ENCODE peak calls at places on chromosome 10, in nine cellular contexts. One of them, this sample, is unnamed.

GRCh38 chr10:44864042-44864436 is 47.1 kb upstream of the TMEM72 start:
- DNase-seq in nephron progenitor cell: no peak
- DNase-seq in WERI-Rb-1: no peak
- DNase-seq in chondrocyte: no peak
- DNase-seq in GM13977: no peak
- DNase-seq in neural crest cell: no peak
- DNase-seq in OCI-LY7: no peak
- DNase-seq in AG09309: no peak
- DNase-seq in A549: no peak
- DNase-seq in this sample: no peak

GRCh38 chr10:43094091-43094484 is 17.2 kb downstream of the RET start:
- DNase-seq in A549: no peak
- DNase-seq in nephron progenitor cell: no peak
- DNase-seq in neural crest cell: no peak
- DNase-seq in GM13977: no peak
- DNase-seq in AG09309: no peak
- DNase-seq in WERI-Rb-1: no peak
- DNase-seq in chondrocyte: no peak
- DNase-seq in OCI-LY7: no peak
- DNase-seq in this sample: no peak

GRCh38 chr10:118692911-118693310 is 61.9 kb downstream of the CACUL1 start:
- DNase-seq in neural crest cell: no peak
- DNase-seq in WERI-Rb-1: no peak
- DNase-seq in chondrocyte: no peak
- DNase-seq in nephron progenitor cell: no peak
- DNase-seq in OCI-LY7: no peak
- DNase-seq in A549: no peak
- DNase-seq in GM13977: no peak
- DNase-seq in AG09309: peak; percentile 90
- DNase-seq in this sample: no peak

GRCh38 chr10:110214380-110214826 is 7.0 kb downstream of the MXI1 start:
- DNase-seq in neural crest cell: no peak
- DNase-seq in OCI-LY7: peak; percentile 40
- DNase-seq in nephron progenitor cell: no peak
- DNase-seq in WERI-Rb-1: no peak
- DNase-seq in A549: no peak
- DNase-seq in AG09309: no peak
- DNase-seq in chondrocyte: no peak
- DNase-seq in GM13977: peak; percentile 51
- DNase-seq in this sample: peak; percentile 56

GRCh38 chr10:117663750-117664149 is 121.2 kb downstream of the EMX2 start:
- DNase-seq in OCI-LY7: no peak
- DNase-seq in GM13977: peak; percentile 76
- DNase-seq in nephron progenitor cell: no peak
- DNase-seq in neural crest cell: no peak
- DNase-seq in WERI-Rb-1: no peak
- DNase-seq in A549: peak; percentile 66
- DNase-seq in chondrocyte: no peak
- DNase-seq in AG09309: peak; percentile 3
- DNase-seq in this sample: peak; percentile 84

GRCh38 chr10:4282496-4282895 is 497.5 kb upstream of the KLF6 start:
- DNase-seq in GM13977: no peak
- DNase-seq in OCI-LY7: no peak
- DNase-seq in AG09309: no peak
- DNase-seq in neural crest cell: no peak
- DNase-seq in chondrocyte: no peak
- DNase-seq in nephron progenitor cell: no peak
- DNase-seq in A549: no peak
- DNase-seq in WERI-Rb-1: no peak
- DNase-seq in this sample: no peak

GRCh38 chr10:124001391-124002260 is 91.8 kb downstream of the CHST15 start:
- DNase-seq in nephron progenitor cell: no peak
- DNase-seq in A549: no peak
- DNase-seq in OCI-LY7: no peak
- DNase-seq in neural crest cell: no peak
- DNase-seq in WERI-Rb-1: peak; percentile 84
- DNase-seq in chondrocyte: peak; percentile 81
- DNase-seq in GM13977: no peak
- DNase-seq in AG09309: no peak
- DNase-seq in this sample: peak; percentile 15

GRCh38 chr10:49710966-49711365 is 31.5 kb downstream of the C10orf53 start:
- DNase-seq in A549: no peak
- DNase-seq in nephron progenitor cell: no peak
- DNase-seq in OCI-LY7: no peak
- DNase-seq in WERI-Rb-1: no peak
- DNase-seq in AG09309: no peak
- DNase-seq in neural crest cell: no peak
- DNase-seq in GM13977: no peak
- DNase-seq in chondrocyte: no peak
- DNase-seq in this sample: no peak

GRCh38 chr10:74071151-74071550 is 73.2 kb downstream of the VCL start:
- DNase-seq in neural crest cell: no peak
- DNase-seq in OCI-LY7: no peak
- DNase-seq in AG09309: peak; percentile 57
- DNase-seq in WERI-Rb-1: no peak
- DNase-seq in nephron progenitor cell: no peak
- DNase-seq in A549: no peak
- DNase-seq in chondrocyte: no peak
- DNase-seq in GM13977: no peak
- DNase-seq in this sample: no peak

GRCh38 chr10:30256084-30256483 is 93.0 kb downstream of the MTPAP start:
- DNase-seq in WERI-Rb-1: no peak
- DNase-seq in nephron progenitor cell: no peak
- DNase-seq in neural crest cell: no peak
- DNase-seq in AG09309: no peak
- DNase-seq in OCI-LY7: no peak
- DNase-seq in A549: no peak
- DNase-seq in GM13977: no peak
- DNase-seq in chondrocyte: no peak
- DNase-seq in this sample: no peak

GRCh38 chr10:35172574-35172973 is 45.9 kb downstream of the CREM start:
- DNase-seq in nephron progenitor cell: no peak
- DNase-seq in WERI-Rb-1: no peak
- DNase-seq in AG09309: no peak
- DNase-seq in neural crest cell: no peak
- DNase-seq in chondrocyte: no peak
- DNase-seq in GM13977: no peak
- DNase-seq in OCI-LY7: no peak
- DNase-seq in A549: no peak
- DNase-seq in this sample: no peak

GRCh38 chr10:122427280-122427679 is 27.2 kb upstream of the ARMS2 start:
- DNase-seq in GM13977: no peak
- DNase-seq in A549: no peak
- DNase-seq in WERI-Rb-1: no peak
- DNase-seq in OCI-LY7: no peak
- DNase-seq in chondrocyte: no peak
- DNase-seq in nephron progenitor cell: no peak
- DNase-seq in neural crest cell: no peak
- DNase-seq in AG09309: no peak
- DNase-seq in this sample: no peak
- TF ChIP-seq CTCF in GM13977: no peak
- TF ChIP-seq CTCF in A549: no peak
- TF ChIP-seq CTCF in WERI-Rb-1: no peak
- TF ChIP-seq CTCF in OCI-LY7: no peak
- TF ChIP-seq CTCF in chondrocyte: no peak
- TF ChIP-seq CTCF in nephron progenitor cell: no peak
- TF ChIP-seq CTCF in neural crest cell: no peak
- TF ChIP-seq CTCF in AG09309: no peak
- TF ChIP-seq CTCF in this sample: no peak

DNA sequence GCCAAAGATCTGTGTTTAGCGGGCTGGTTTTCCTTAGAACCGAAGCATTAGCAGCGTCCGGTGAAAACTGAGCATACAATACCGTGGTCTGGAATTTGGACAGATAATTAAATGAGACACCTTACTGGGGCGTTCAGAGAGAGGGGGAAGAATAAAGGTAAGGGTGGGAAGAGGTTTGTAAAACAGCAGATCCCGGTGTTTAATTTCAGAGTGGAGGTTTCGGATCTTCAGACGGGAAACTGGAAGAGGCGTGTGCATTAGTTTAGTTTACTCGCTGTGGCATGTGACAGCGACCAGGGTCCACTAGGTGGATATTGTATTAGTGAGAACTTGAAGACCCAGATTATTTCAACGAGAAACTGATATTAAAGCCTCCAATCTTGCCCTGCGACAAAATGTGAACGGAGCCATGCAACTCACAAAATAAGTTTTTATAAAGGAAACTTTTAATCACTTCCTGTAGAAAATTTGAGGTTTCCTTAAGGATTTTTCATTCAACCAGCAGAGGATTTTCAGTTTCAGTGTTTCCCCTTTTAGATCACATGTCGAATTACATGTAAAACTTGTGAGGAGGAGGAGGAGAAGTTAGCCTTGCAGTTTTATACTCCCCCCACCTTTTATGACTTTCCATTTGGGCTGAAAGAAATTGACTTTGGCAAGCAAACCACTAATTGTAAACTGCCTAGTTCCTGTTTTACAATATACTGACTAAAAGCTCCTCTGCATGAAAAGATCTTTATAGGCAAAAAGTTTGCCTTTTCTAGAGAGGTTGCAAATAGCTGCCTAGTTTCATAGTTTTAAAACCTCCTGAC is 2.8 kb downstream of the BAMBI start:
- DNase-seq in chondrocyte: no peak
- DNase-seq in GM13977: no peak
- DNase-seq in neural crest cell: no peak
- DNase-seq in A549: peak; percentile 42
- DNase-seq in OCI-LY7: peak; percentile 35
- DNase-seq in WERI-Rb-1: no peak
- DNase-seq in AG09309: peak; percentile 5
- DNase-seq in nephron progenitor cell: no peak
- DNase-seq in this sample: no peak
- TF ChIP-seq CTCF in chondrocyte: peak; percentile 76
- TF ChIP-seq CTCF in GM13977: peak; percentile 26
- TF ChIP-seq CTCF in neural crest cell: peak; percentile 70
- TF ChIP-seq CTCF in A549: peak; percentile 31
- TF ChIP-seq CTCF in OCI-LY7: peak; percentile 46
- TF ChIP-seq CTCF in WERI-Rb-1: no peak
- TF ChIP-seq CTCF in AG09309: peak; percentile 23
- TF ChIP-seq CTCF in nephron progenitor cell: peak; percentile 41
- TF ChIP-seq CTCF in this sample: no peak

DNA sequence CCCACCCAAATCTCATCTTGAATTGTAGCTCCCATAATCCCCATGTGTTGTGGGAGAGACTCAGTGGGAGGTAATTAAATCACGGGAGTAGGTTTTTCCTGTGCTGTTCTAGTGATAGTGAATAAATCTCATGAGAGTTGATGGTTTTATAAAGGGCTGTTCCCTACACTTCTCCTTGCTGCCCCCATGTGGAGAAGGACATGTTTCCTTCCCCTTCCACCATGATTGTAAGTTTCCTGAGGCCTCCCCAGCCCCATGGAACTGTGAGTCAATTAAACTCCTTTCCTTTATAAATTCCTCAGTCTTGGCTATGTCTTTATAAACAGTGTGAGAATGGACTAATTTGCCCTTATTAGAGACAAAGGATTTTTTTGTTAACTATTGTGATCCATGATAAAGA is 48.5 kb upstream of the MKX start:
- DNase-seq in AG09309: no peak
- DNase-seq in WERI-Rb-1: no peak
- DNase-seq in GM13977: no peak
- DNase-seq in OCI-LY7: no peak
- DNase-seq in nephron progenitor cell: peak; percentile 5
- DNase-seq in neural crest cell: no peak
- DNase-seq in A549: peak; percentile 21
- DNase-seq in chondrocyte: no peak
- DNase-seq in this sample: no peak
- TF ChIP-seq CTCF in AG09309: no peak
- TF ChIP-seq CTCF in WERI-Rb-1: no peak
- TF ChIP-seq CTCF in GM13977: no peak
- TF ChIP-seq CTCF in OCI-LY7: peak; percentile 42
- TF ChIP-seq CTCF in nephron progenitor cell: no peak
- TF ChIP-seq CTCF in neural crest cell: peak; percentile 41
- TF ChIP-seq CTCF in A549: peak; percentile 15
- TF ChIP-seq CTCF in chondrocyte: peak; percentile 61
- TF ChIP-seq CTCF in this sample: no peak

GRCh38 chr10:86583983-86584382 is 62.4 kb upstream of the WAPL start:
- DNase-seq in AG09309: no peak
- DNase-seq in WERI-Rb-1: peak; percentile 39
- DNase-seq in A549: peak; percentile 55
- DNase-seq in neural crest cell: no peak
- DNase-seq in chondrocyte: no peak
- DNase-seq in nephron progenitor cell: no peak
- DNase-seq in GM13977: no peak
- DNase-seq in OCI-LY7: peak; percentile 86
- DNase-seq in this sample: peak; percentile 70
- TF ChIP-seq CTCF in AG09309: no peak
- TF ChIP-seq CTCF in WERI-Rb-1: peak; percentile 56
- TF ChIP-seq CTCF in A549: no peak
- TF ChIP-seq CTCF in neural crest cell: no peak
- TF ChIP-seq CTCF in chondrocyte: no peak
- TF ChIP-seq CTCF in nephron progenitor cell: no peak
- TF ChIP-seq CTCF in GM13977: peak; percentile 12
- TF ChIP-seq CTCF in OCI-LY7: peak; percentile 78
- TF ChIP-seq CTCF in this sample: peak; percentile 42